ENCODE peak calls at places on chromosomes 3 and 15, in four cellular contexts. S, B, W and H are unnamed samples. For H3K4me1, the result is how much of the 10 kb centered on the place peaks cover.

GRCh38 chr3:130892759-130893239 is 1.1 kb upstream of the ATP2C1 start:
- DNase-seq in S (peak), B (peak), W (peak), H (peak)

GRCh38 chr3:193978030-193978429 is 157.9 kb upstream of the HES1 start:
- DNase-seq in S (no peak), B (no peak), W (no peak), H (no peak)

GRCh38 chr3:54121404-54122045 is 827 bp upstream of the CACNA2D3 start:
- DNase-seq in S (no peak), B (peak), W (no peak), H (no peak)

GRCh38 chr3:107899996-107900651 is 190.7 kb downstream of the CD47 start:
- DNase-seq in S (no peak), B (no peak), W (no peak), H (no peak)

GRCh38 chr3:188890572-188891270 is 281.1 kb upstream of the TPRG1 start:
- DNase-seq in S (no peak), B (no peak), W (no peak), H (no peak)

GRCh38 chr15:65525622-65526021 is 4.6 kb upstream of the HACD3 start:
- DNase-seq in S (no peak), B (no peak), W (no peak), H (no peak)

GRCh38 chr3:111808439-111808838 is 50.6 kb upstream of the PHLDB2 start:
- DNase-seq in S (no peak), B (no peak), W (no peak), H (no peak)

GRCh38 chr3:123119802-123120201 is 53.0 kb downstream of the PDIA5 start:
- DNase-seq in S (no peak), B (no peak), W (no peak), H (no peak)

GRCh38 chr3:59759298-59760169 is 709.7 kb upstream of the CFAP20DC start:
- DNase-seq in S (no peak), B (no peak), W (no peak), H (no peak)

GRCh38 chr3:161649900-161650484 is 153.4 kb downstream of the OTOL1 start:
- DNase-seq in S (no peak), B (peak), W (no peak), H (no peak)

GRCh38 chr3:60756636-60757035 is 494.6 kb downstream of the FHIT start:
- DNase-seq in S (no peak), B (no peak), W (no peak), H (no peak)

GRCh38 chr15:72318408-72318942 is 1.5 kb downstream of the CELF6 start:
- DNase-seq in S (no peak), B (no peak), W (no peak), H (no peak)

GRCh38 chr3:162134571-162134970 is 638.0 kb downstream of the OTOL1 start:
- DNase-seq in S (no peak), B (no peak), W (no peak), H (peak)

GRCh38 chr3:127560051-127560787 is 30.3 kb downstream of the TPRA1 start:
- DNase-seq in S (no peak), B (no peak), W (no peak), H (no peak)

GRCh38 chr15:68518785-68519430 is 59.9 kb upstream of the CORO2B start:
- DNase-seq in S (no peak), B (no peak), W (no peak), H (no peak)

GRCh38 chr15:92833493-92834271 is 66.4 kb upstream of the CHD2 start:
- DNase-seq in S (no peak), B (no peak), W (no peak), H (no peak)
- H3K27ac ChIP-seq in S (peak), B (no peak), W (peak), H (peak)

GRCh38 chr15:73987646-73988045 is 4.4 kb downstream of the STOML1 start:
- DNase-seq in S (no peak), B (no peak), W (no peak), H (no peak)

GRCh38 chr15:73988075-73988969 is 3.8 kb downstream of the STOML1 start:
- DNase-seq in S (no peak), B (no peak), W (peak), H (no peak)

GRCh38 chr15:73986055-73986775 is 5.9 kb downstream of the STOML1 start:
- DNase-seq in S (no peak), B (no peak), W (no peak), H (no peak)

GRCh38 chr15:73985101-73985873 is 6.8 kb downstream of the STOML1 start:
- DNase-seq in S (no peak), B (no peak), W (no peak), H (no peak)

GRCh38 chr15:73986776-73987056 is 5.4 kb downstream of the STOML1 start:
- DNase-seq in S (no peak), B (no peak), W (no peak), H (no peak)
- H3K4me1 ChIP-seq in S (under half), B (under half), W (under half), H (under half)

GRCh38 chr3:138323971-138324370 is 5.7 kb downstream of the NME9 start:
- DNase-seq in S (no peak), B (no peak), W (no peak), H (no peak)
- H3K27ac ChIP-seq in S (no peak), B (no peak), W (no peak), H (no peak)

GRCh38 chr3:149061776-149062175 is 24.6 kb downstream of the HLTF start:
- DNase-seq in S (no peak), B (no peak), W (no peak), H (no peak)
- H3K4me1 ChIP-seq in S (under half), B (under half), W (under half), H (under half)